ENCODE peak calls at places on chromosome 1, in four cellular contexts. S is GM20000; H is CD8-positive, alpha-beta T cell; P is IMR-90. J is an unnamed sample.

GRCh38 chr1:248752119-248752931 is 3.2 kb downstream of the LYPD8 start:
- DNase-seq in S (peak; percentile 18), H (no peak), P (no peak), J (no peak)

GRCh38 chr1:180213401-180214177 is 16.5 kb upstream of the LHX4 start:
- DNase-seq in S (peak; percentile 80), H (peak; percentile 37), P (no peak), J (no peak)

GRCh38 chr1:240766831-240767230 is 154.9 kb upstream of the GREM2 start:
- DNase-seq in S (peak; percentile 18), H (no peak), P (peak; percentile 69), J (no peak)

GRCh38 chr1:110508038-110508437 is 10.9 kb downstream of the KCNA10 start:
- DNase-seq in S (peak; percentile 48), H (no peak), P (peak; percentile 9), J (no peak)

GRCh38 chr1:80498673-80499072 is 1302.1 kb upstream of the ADGRL2 start:
- DNase-seq in S (no peak), H (no peak), P (no peak), J (no peak)

GRCh38 chr1:116232989-116233514 is 121.9 kb downstream of the MAB21L3 start:
- DNase-seq in S (peak; percentile 19), H (no peak), P (no peak), J (no peak)

GRCh38 chr1:6794164-6794563 is 8.9 kb downstream of the CAMTA1 start:
- DNase-seq in S (peak; percentile 29), H (no peak), P (peak; percentile 74), J (no peak)

GRCh38 chr1:95080446-95080845 is 7.7 kb upstream of the ALG14 start:
- DNase-seq in S (no peak), H (no peak), P (no peak), J (no peak)

GRCh38 chr1:239772456-239772855 is 319.2 kb upstream of the FMN2 start:
- DNase-seq in S (no peak), H (no peak), P (no peak), J (no peak)

GRCh38 chr1:161162052-161162451 is 2.8 kb downstream of the USP21 start:
- DNase-seq in S (no peak), H (no peak), P (no peak), J (no peak)

GRCh38 chr1:165537351-165538107 is 6.3 kb upstream of the LRRC52 start:
- DNase-seq in S (no peak), H (no peak), P (no peak), J (no peak)